ENCODE peak calls at places on chromosomes 16 and 17, in four cellular contexts. G, K, Q and D are unnamed samples.

GRCh38 chr17:43597624-43598358 is 51.7 kb upstream of the ETV4 start:
- DNase-seq in G (no peak), K (no peak), Q (no peak), D (no peak)

GRCh38 chr17:80111702-80112470 is 10.5 kb downstream of the GAA start:
- DNase-seq in G (no peak), K (no peak), Q (no peak), D (no peak)

GRCh38 chr17:6642592-6642991 is 1.7 kb downstream of the TXNDC17 start:
- DNase-seq in G (no peak), K (no peak), Q (no peak), D (no peak)

GRCh38 chr16:69532761-69533459 is 32.9 kb upstream of the NFAT5 start:
- DNase-seq in G (no peak), K (no peak), Q (no peak), D (no peak)

GRCh38 chr16:23987443-23987842 is 151.7 kb downstream of the PRKCB start:
- DNase-seq in G (no peak), K (no peak), Q (no peak), D (no peak)

GRCh38 chr17:57603541-57603940 is 141.6 kb downstream of the CCDC182 start:
- DNase-seq in G (no peak), K (no peak), Q (peak), D (no peak)

GRCh38 chr16:78252757-78253156 is 153.3 kb downstream of the WWOX start:
- DNase-seq in G (no peak), K (no peak), Q (no peak), D (no peak)

GRCh38 chr16:4293822-4294457 is 21.1 kb upstream of the TFAP4 start:
- DNase-seq in G (no peak), K (no peak), Q (peak), D (no peak)

GRCh38 chr16:12819126-12820117 is 15.7 kb upstream of the CPPED1 start:
- DNase-seq in G (peak), K (peak), Q (peak), D (peak)

GRCh38 chr16:80300876-80301275 is 239.9 kb upstream of the DYNLRB2 start:
- DNase-seq in G (no peak), K (no peak), Q (no peak), D (no peak)

GRCh38 chr16:2468725-2469398 is 2.2 kb upstream of the NTN3 start:
- DNase-seq in G (no peak), K (no peak), Q (peak), D (peak)

GRCh38 chr17:17379197-17379991 is 76.2 kb downstream of the NT5M start:
- DNase-seq in G (no peak), K (no peak), Q (no peak), D (no peak)

GRCh38 chr17:32275060-32276042 is 9.7 kb downstream of the RHBDL3 start:
- DNase-seq in G (no peak), K (no peak), Q (peak), D (no peak)

GRCh38 chr17:49991409-49991808 is 3.6 kb downstream of the DLX3 start:
- DNase-seq in G (no peak), K (no peak), Q (no peak), D (no peak)

GRCh38 chr17:77308768-77309726 is 168.3 kb downstream of the SEC14L1 start:
- DNase-seq in G (no peak), K (no peak), Q (peak), D (no peak)

GRCh38 chr16:2500634-2500936 is 13.2 kb upstream of the ATP6V0C start:
- DNase-seq in G (no peak), K (no peak), Q (no peak), D (no peak)

GRCh38 chr16:1305823-1306222 is 3.6 kb upstream of the UBE2I start:
- DNase-seq in G (no peak), K (no peak), Q (no peak), D (no peak)

GRCh38 chr17:40415390-40415789 is 2.3 kb downstream of the TOP2A start:
- DNase-seq in G (no peak), K (no peak), Q (no peak), D (no peak)

GRCh38 chr17:488993-489757 is 136.6 kb upstream of the RPH3AL start:
- DNase-seq in G (no peak), K (no peak), Q (no peak), D (no peak)

GRCh38 chr17:40542562-40543411 is 22.5 kb downstream of the CCR7 start:
- DNase-seq in G (peak), K (peak), Q (peak), D (peak)

GRCh38 chr17:55238931-55239297 is 25.8 kb upstream of the HLF start:
- DNase-seq in G (no peak), K (no peak), Q (no peak), D (no peak)

GRCh38 chr17:67687541-67687940 is 30.2 kb upstream of the NOL11 start:
- DNase-seq in G (no peak), K (no peak), Q (no peak), D (no peak)

GRCh38 chr17:36183001-36183810 is 6.8 kb upstream of the TBC1D3B start:
- DNase-seq in G (no peak), K (no peak), Q (peak), D (peak)
- H3K4me3 ChIP-seq in G (peak), K (no peak), Q (peak), D (peak)

GRCh38 chr16:19127674-19128131 is 13.9 kb downstream of the ITPRIPL2 start:
- DNase-seq in G (no peak), K (no peak), Q (no peak), D (no peak)

GRCh38 chr16:19126300-19126699 is 12.5 kb downstream of the ITPRIPL2 start:
- DNase-seq in G (no peak), K (no peak), Q (no peak), D (no peak)

GRCh38 chr16:19127205-19127604 is 13.4 kb downstream of the ITPRIPL2 start:
- DNase-seq in G (no peak), K (no peak), Q (no peak), D (no peak)

GRCh38 chr16:19130385-19130784 is 16.6 kb downstream of the ITPRIPL2 start:
- DNase-seq in G (no peak), K (no peak), Q (no peak), D (no peak)

DNA sequence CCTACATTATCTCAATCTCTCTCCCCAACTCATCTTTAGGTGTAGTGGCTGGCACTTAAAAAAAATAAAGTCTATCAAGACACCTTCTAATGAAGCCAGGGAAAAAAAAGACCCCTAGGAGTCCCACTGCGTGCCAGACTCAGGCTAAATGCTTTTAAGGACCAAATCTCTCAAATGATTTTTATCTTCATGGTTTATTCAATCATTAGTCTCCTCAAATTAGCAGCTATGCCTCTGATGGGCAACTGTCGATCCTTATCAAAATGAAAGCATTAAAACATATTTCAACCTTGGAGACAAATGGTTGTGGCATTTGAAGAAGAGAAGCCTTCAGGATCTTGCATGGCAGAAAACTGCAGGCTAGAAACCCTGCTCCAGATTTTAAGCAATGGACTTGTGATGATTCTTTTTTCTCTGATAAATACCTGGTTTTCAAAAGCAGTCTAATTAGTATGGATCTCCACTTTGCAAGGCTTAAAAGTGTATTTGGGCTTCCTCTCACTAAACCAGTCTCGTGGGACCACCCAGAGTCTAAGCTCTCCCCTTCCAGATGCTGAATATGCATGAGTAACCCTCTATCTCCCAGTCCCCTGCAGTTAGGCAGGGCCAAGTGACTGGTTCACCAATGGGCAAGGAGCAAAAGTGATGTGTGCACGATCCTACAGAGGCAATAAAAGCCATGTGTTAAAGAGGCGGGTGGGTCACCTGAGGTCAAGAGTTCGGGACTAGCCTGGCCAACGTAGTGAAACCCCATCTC is 14.9 kb downstream of the ITPRIPL2 start:
- DNase-seq in G (no peak), K (no peak), Q (no peak), D (no peak)
- H3K4me3 ChIP-seq in G (no peak), K (no peak), Q (no peak), D (no peak)

DNA sequence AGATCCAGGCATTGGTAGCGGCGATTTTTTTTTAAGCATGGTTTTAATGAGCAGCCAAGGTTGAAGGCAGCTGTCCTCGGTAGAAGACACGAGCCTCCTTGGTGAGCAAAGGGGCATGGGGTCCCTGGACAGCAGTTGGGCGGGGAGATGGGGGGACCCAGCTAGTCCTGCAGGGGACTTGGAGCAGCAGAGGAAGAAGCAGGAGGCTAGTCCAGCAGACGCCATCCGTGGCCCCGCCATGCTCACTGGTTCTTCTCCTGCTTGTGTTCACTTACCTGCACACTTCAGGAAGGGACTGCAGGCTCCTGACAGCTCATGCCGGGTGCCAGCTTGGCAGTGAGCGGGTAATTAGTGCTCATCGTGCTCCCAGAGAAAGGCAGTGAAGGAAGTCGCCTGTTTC is 130.2 kb upstream of the CDH5 start:
- DNase-seq in G (no peak), K (no peak), Q (no peak), D (peak)
- H3K4me3 ChIP-seq in G (no peak), K (no peak), Q (no peak), D (no peak)

DNA sequence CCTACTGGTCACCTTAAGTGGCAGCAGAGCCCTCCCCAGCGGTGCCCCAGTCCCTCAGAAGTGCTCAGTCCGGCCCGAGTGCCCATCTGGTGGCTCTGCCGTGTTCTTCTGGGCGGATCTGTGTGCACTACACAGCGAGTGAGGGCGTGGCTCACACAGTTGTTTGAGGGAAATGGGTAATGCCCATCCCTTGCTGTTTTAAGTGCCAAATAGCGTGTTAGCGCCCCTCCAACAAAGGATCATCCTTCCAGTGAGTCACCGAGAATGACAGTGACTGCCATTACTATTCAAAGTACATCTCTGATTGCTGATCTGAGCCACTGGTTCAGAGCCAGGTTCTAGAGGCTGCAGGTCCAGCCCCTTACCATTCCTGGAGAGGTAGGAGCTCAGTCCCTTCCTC is 152.0 kb downstream of the LGALS9B start:
- DNase-seq in G (no peak), K (no peak), Q (no peak), D (no peak)
- H3K4me3 ChIP-seq in G (no peak), K (no peak), Q (no peak), D (no peak)

DNA sequence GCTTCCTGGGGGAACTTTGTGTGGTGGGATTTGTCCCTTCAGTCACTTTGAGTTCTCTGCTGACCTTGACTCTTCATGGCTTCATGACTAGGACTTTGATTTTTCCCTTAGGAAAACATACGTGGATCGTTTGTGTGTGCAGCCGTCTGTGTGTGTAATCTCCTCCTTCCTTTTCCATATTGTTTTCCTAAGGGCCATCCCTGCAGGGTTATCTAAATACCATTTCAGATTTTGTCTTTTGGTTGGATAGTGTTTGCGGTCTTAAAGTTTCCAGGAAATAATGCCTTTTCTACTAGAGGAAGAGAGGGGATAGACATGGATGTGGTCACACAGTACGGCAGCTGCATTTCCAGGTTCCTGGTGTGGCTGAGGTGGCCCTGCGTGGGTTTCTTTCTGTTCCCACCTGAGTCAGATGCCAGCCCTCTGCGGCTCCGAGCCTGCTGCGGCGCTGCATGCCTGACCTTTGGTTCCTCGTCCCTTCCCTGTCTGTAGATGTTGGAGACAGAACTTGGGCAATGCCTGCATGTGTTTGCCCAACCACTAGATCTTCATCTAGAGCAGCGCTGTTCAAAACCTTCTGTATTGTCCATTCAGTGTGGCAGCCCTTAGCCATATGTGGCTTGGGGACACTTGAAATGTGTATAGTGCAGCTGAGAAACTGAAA is 72.0 kb upstream of the LGALS9 start:
- DNase-seq in G (no peak), K (no peak), Q (no peak), D (peak)
- H3K4me3 ChIP-seq in G (no peak), K (no peak), Q (no peak), D (no peak)

GRCh38 chr17:36593651-36594316 is 2.1 kb downstream of the DHRS11 start:
- DNase-seq in G (no peak), K (no peak), Q (no peak), D (no peak)

GRCh38 chr17:36592316-36592710 is 634 bp downstream of the DHRS11 start:
- DNase-seq in G (no peak), K (no peak), Q (no peak), D (peak)

GRCh38 chr17:36591434-36592315 is at the start of gene DHRS11:
- DNase-seq in G (peak), K (peak), Q (peak), D (peak)

GRCh38 chr17:36594626-36595401 is 3.1 kb downstream of the DHRS11 start:
- DNase-seq in G (no peak), K (no peak), Q (no peak), D (no peak)

GRCh38 chr17:36592711-36593321 is 1.1 kb downstream of the DHRS11 start:
- DNase-seq in G (no peak), K (no peak), Q (no peak), D (no peak)
- H3K4me3 ChIP-seq in G (peak), K (peak), Q (peak), D (peak)

GRCh38 chr16:89922884-89923639 is at the start of gene TUBB3:
- DNase-seq in G (no peak), K (no peak), Q (peak), D (peak)

GRCh38 chr16:89923640-89924297 is 627 bp downstream of the TUBB3 start:
- DNase-seq in G (no peak), K (no peak), Q (peak), D (no peak)

GRCh38 chr16:89924298-89924924 is 1.3 kb downstream of the TUBB3 start:
- DNase-seq in G (no peak), K (no peak), Q (peak), D (no peak)

GRCh38 chr16:89925596-89926079 is 2.5 kb downstream of the TUBB3 start:
- DNase-seq in G (no peak), K (no peak), Q (no peak), D (peak)

DNA sequence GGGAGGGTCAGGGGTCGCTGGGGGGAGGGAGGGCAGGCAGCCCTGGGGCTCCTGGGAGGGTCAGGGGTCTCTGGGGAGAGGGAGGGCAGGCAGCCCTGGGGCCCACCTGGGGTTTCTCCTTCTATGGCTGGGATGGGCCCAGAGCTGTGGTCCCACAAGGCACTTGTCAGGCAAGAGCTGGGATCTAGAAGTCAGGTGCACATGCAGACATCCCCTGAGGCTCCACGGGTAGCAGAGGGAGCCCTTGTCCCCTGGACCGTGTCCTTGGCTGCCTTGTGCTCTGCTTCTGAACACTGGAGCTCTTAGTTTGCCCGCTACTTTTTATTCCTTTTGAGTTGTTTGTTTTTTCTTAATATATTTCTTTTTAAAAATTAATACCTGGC is 1.8 kb downstream of the TUBB3 start:
- DNase-seq in G (no peak), K (no peak), Q (no peak), D (no peak)
- H3K4me3 ChIP-seq in G (no peak), K (no peak), Q (no peak), D (no peak)

GRCh38 chr17:74859439-74860228 is at the start of gene GRIN2C:
- DNase-seq in G (no peak), K (no peak), Q (no peak), D (no peak)
- H3K4me3 ChIP-seq in G (no peak), K (peak), Q (peak), D (no peak)

DNA sequence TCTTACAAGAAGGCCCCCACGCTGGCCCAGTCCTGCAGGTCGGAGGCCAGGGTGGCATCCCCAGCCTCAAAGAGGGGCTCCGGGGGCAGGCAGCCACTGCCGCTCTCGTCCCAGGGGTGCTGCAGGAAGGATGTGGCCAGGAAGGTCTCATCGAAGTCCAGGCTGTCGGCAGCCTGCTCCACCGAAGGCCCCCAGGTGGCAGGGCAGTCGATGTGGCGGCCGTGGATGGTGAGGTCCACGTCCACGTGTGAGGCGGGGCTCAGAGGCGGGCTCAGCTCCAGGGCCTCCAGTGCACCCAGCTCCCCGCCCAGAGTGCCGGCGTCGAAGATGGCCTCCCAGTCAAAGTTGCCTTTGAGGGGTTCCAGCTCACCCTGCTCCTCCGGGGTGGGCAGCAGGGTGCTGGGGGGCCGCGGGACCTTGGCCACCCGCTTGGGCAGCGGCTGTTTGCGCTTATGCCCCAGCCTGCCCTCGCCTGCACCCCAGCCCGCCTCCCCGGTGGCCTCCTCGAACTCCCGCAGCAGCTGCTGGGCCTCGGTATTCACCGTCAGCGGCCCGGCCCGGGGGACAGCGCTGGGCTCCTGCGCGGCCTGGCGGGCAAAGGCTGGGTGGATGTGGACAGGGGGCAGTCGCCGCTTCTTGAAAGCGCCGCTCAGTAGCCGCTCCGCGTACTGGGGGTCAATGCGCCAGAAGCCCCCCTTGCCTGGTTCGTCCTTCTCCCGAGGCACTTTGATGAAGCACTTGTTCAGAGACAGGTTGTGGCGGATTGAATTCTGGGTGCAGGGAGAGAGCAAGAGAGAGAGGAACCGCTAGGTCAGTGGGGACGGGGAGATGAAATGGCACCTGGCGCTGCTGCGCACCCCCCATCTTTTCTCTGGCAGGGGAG is 3.5 kb downstream of the FOXJ1 start:
- DNase-seq in G (no peak), K (no peak), Q (no peak), D (peak)
- H3K4me3 ChIP-seq in G (no peak), K (no peak), Q (no peak), D (no peak)